ENCODE peak calls at places on chromosomes 16 and 17, in four cellular contexts. One of them, this sample, is unnamed.

GRCh38 chr17:45820052-45820780 is 24.5 kb upstream of the SPPL2C start:
- DNase-seq in AG04450: no peak
- DNase-seq in cardiac fibroblast: no peak
- DNase-seq in SK-N-SH: no peak
- DNase-seq in this sample: no peak

GRCh38 chr17:57086069-57086930 is 1.3 kb downstream of the AKAP1 start:
- DNase-seq in AG04450: no peak
- DNase-seq in cardiac fibroblast: no peak
- DNase-seq in SK-N-SH: peak
- DNase-seq in this sample: no peak

GRCh38 chr16:9840761-9841665 is 341.2 kb downstream of the GRIN2A start:
- DNase-seq in AG04450: no peak
- DNase-seq in cardiac fibroblast: no peak
- DNase-seq in SK-N-SH: no peak
- DNase-seq in this sample: no peak

GRCh38 chr17:3655766-3656165 is 12.6 kb downstream of the TAX1BP3 start:
- DNase-seq in AG04450: no peak
- DNase-seq in cardiac fibroblast: no peak
- DNase-seq in SK-N-SH: no peak
- DNase-seq in this sample: no peak

GRCh38 chr16:50152386-50152806 is 710 bp upstream of the TENT4B start:
- DNase-seq in AG04450: no peak
- DNase-seq in cardiac fibroblast: no peak
- DNase-seq in SK-N-SH: no peak
- DNase-seq in this sample: no peak

GRCh38 chr17:32461853-32462617 is 17.7 kb downstream of the PSMD11 start:
- DNase-seq in AG04450: no peak
- DNase-seq in cardiac fibroblast: peak
- DNase-seq in SK-N-SH: peak
- DNase-seq in this sample: no peak

GRCh38 chr17:48307814-48308411 is 122.1 kb downstream of the SKAP1 start:
- DNase-seq in AG04450: peak
- DNase-seq in cardiac fibroblast: peak
- DNase-seq in SK-N-SH: peak
- DNase-seq in this sample: peak

GRCh38 chr17:6427284-6427781 is 7.6 kb downstream of the AIPL1 start:
- DNase-seq in AG04450: no peak
- DNase-seq in cardiac fibroblast: peak
- DNase-seq in SK-N-SH: no peak
- DNase-seq in this sample: peak

GRCh38 chr17:58344791-58345157 is 7.2 kb downstream of the SUPT4H1 start:
- DNase-seq in AG04450: no peak
- DNase-seq in cardiac fibroblast: no peak
- DNase-seq in SK-N-SH: no peak
- DNase-seq in this sample: no peak

GRCh38 chr17:74778960-74779359 is 2.8 kb upstream of the NAT9 start:
- DNase-seq in AG04450: no peak
- DNase-seq in cardiac fibroblast: peak
- DNase-seq in SK-N-SH: no peak
- DNase-seq in this sample: peak

GRCh38 chr16:88759245-88759975 is 25.6 kb downstream of the PIEZO1 start:
- DNase-seq in AG04450: no peak
- DNase-seq in cardiac fibroblast: peak
- DNase-seq in SK-N-SH: no peak
- DNase-seq in this sample: no peak

GRCh38 chr16:13621639-13622038 is 298.3 kb upstream of the ERCC4 start:
- DNase-seq in AG04450: no peak
- DNase-seq in cardiac fibroblast: no peak
- DNase-seq in SK-N-SH: no peak
- DNase-seq in this sample: no peak

GRCh38 chr17:43831633-43832032 is 1.3 kb downstream of the MPP3 start:
- DNase-seq in AG04450: no peak
- DNase-seq in cardiac fibroblast: no peak
- DNase-seq in SK-N-SH: no peak
- DNase-seq in this sample: no peak

GRCh38 chr17:43834106-43834505 is 1.2 kb upstream of the MPP3 start:
- DNase-seq in AG04450: no peak
- DNase-seq in cardiac fibroblast: peak
- DNase-seq in SK-N-SH: no peak
- DNase-seq in this sample: peak

GRCh38 chr17:43832976-43833829 is at the start of gene MPP3:
- DNase-seq in AG04450: no peak
- DNase-seq in cardiac fibroblast: peak
- DNase-seq in SK-N-SH: peak
- DNase-seq in this sample: no peak

GRCh38 chr17:43830510-43831145 is 2.3 kb downstream of the MPP3 start:
- DNase-seq in AG04450: no peak
- DNase-seq in cardiac fibroblast: no peak
- DNase-seq in SK-N-SH: no peak
- DNase-seq in this sample: no peak

GRCh38 chr17:43832168-43832975 is 574 bp downstream of the MPP3 start:
- DNase-seq in AG04450: peak
- DNase-seq in cardiac fibroblast: peak
- DNase-seq in SK-N-SH: peak
- DNase-seq in this sample: no peak
- H3K4me3 ChIP-seq in AG04450: peak
- H3K4me3 ChIP-seq in cardiac fibroblast: peak
- H3K4me3 ChIP-seq in SK-N-SH: peak
- H3K4me3 ChIP-seq in this sample: peak

DNA sequence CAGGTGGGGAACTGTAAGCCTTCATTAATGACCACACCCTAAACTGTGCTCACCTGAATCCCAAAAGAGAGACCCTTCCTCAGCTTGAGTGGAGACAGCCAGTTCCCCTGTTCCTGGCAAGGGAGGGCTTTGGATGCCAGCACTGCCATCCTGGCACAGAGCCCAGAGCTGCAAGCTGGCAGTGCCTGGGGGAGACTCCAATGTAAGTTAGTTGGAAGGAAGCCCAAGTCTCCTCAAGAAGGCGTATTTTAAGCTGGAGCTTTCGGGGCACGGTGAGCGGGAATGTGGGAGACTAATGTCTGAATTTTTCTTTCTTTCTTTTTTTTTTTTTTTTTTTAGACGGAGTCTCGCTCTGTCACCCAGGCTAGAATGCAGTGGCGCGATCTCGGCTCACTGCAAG is 4.7 kb downstream of the CDC42EP4 start:
- DNase-seq in AG04450: no peak
- DNase-seq in cardiac fibroblast: no peak
- DNase-seq in SK-N-SH: no peak
- DNase-seq in this sample: no peak
- H3K4me3 ChIP-seq in AG04450: no peak
- H3K4me3 ChIP-seq in cardiac fibroblast: no peak
- H3K4me3 ChIP-seq in SK-N-SH: no peak
- H3K4me3 ChIP-seq in this sample: no peak

DNA sequence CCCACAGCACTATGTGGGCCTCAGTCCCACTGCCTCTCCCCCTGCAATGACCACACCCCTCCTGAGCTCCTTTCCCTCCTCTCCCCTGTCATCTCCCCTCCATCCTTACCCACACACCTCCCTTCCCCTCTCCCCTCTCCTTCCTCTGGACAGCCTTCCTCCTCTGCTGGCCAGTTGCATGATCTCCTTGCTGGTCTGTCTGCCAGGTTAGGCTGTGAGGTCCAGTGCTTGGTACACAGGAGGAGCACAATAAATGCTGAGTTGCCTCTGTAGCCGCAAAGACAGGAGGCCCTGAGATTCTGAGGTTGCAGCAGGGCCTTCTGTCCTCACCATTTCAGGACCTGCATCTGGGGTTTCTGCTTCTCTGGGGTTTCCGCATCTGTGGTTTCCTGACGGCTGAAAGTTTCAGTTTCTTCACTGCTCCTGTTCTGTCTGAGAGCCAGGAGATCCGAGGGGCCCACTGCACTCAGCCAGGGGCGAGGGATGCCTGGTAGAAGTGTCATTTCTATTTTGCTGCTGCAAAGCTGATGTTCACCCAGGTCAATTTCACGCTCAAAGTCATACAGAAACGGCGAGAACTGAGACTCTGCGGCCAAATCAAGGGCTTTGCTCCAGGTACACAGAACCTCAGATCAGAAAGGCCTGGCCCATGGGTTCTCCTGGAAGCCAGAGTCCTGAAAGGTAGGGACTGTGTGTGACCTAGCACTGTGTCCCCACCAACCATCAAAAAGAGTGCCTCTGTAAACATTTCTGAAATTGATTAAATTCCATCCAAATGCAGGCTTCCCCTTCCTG is 4.6 kb upstream of the SLC12A3 start:
- DNase-seq in AG04450: no peak
- DNase-seq in cardiac fibroblast: no peak
- DNase-seq in SK-N-SH: no peak
- DNase-seq in this sample: no peak
- H3K4me3 ChIP-seq in AG04450: no peak
- H3K4me3 ChIP-seq in cardiac fibroblast: no peak
- H3K4me3 ChIP-seq in SK-N-SH: no peak
- H3K4me3 ChIP-seq in this sample: no peak

GRCh38 chr17:179721-180379 is 1.6 kb downstream of the DOC2B start:
- DNase-seq in AG04450: no peak
- DNase-seq in cardiac fibroblast: no peak
- DNase-seq in SK-N-SH: peak
- DNase-seq in this sample: no peak
- H3K4me3 ChIP-seq in AG04450: no peak
- H3K4me3 ChIP-seq in cardiac fibroblast: no peak
- H3K4me3 ChIP-seq in SK-N-SH: no peak
- H3K4me3 ChIP-seq in this sample: no peak

GRCh38 chr16:27108826-27109665 is 42.3 kb downstream of the C16orf82 start:
- DNase-seq in AG04450: no peak
- DNase-seq in cardiac fibroblast: no peak
- DNase-seq in SK-N-SH: no peak
- DNase-seq in this sample: no peak
- H3K4me3 ChIP-seq in AG04450: peak
- H3K4me3 ChIP-seq in cardiac fibroblast: peak
- H3K4me3 ChIP-seq in SK-N-SH: peak
- H3K4me3 ChIP-seq in this sample: peak

DNA sequence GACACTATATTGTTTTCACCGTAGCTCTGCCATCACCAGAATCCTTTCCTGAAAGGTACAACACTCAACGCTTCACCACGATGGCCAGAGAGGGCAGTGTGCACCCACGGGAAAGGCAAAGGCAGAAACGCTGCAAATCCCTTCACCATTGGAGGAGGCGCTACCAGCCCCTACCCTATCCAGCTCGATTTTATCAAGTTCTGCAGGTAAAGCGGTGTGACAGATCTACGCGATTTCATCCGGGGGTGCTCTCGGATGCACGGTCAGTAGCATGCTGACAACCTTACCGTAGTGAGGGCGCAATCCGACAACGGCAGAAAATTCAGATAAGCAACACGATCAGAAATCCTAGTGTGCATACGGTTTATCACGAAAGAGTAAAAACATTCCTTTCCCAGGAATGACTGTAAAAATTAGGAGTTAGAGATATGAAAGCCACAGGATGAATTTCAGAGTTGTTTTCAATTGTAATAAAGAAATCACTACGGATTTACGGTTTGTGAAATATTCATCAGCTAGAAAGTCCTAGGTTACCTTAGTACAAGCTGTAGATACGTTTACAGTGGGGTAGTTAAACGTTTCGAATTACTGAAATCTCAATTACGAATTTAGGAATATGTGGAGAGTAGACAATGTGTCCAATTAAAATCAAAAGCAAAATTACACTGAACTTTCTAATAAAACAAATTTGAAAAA is 1.8 kb downstream of the NETO2 start:
- DNase-seq in AG04450: peak
- DNase-seq in cardiac fibroblast: peak
- DNase-seq in SK-N-SH: peak
- DNase-seq in this sample: peak
- H3K4me3 ChIP-seq in AG04450: peak
- H3K4me3 ChIP-seq in cardiac fibroblast: peak
- H3K4me3 ChIP-seq in SK-N-SH: peak
- H3K4me3 ChIP-seq in this sample: peak

DNA sequence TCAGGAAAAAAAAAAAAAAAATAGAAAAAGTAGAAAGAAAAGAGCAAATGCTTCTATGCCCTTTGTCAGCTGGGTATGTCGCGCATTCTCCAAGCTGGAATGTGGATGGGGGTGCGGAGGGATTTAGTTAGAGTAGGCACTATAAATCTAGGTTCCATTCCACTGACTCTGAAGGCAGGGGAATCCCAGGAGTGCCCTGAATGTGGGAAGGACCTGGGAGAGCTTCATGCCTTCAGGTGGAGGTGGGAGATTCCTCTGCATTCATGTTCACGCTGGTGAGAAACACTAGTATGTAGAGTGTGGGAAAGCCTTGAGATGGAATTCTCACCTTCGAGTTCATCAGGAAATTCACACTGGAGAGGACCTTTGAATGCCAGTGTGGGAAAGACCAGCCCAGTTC is 12.4 kb downstream of the ZNF232 start:
- DNase-seq in AG04450: no peak
- DNase-seq in cardiac fibroblast: no peak
- DNase-seq in SK-N-SH: no peak
- DNase-seq in this sample: no peak
- H3K4me3 ChIP-seq in AG04450: no peak
- H3K4me3 ChIP-seq in cardiac fibroblast: no peak
- H3K4me3 ChIP-seq in SK-N-SH: no peak
- H3K4me3 ChIP-seq in this sample: no peak

DNA sequence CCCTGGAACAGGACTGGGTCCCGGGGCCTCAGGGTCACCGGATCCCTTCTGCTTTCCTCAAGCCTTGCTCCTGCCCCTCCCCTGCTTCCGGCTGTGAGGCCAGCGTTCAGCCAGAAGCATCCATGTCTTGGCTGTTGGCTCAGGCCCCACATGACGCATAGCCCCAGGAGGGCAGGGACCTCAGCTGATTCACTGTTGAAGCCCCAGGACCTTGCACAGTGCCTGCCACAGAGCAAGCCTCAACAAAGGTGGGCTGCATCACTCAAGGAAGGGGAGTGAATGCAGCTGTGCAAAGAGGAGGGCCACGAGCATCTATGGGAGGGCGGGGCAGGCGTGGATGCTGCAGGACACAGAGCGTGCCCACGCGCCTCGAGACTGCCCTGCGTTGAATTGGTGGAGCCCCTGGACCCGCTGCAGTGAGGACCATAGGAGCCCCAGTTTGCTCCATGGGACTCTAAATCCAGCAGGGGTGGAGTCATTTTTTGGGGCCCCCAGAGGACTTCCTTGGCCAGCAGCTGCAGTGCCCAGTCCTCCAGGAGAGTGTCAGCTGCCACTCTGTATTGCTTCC is 28.2 kb upstream of the ITGA3 start:
- DNase-seq in AG04450: peak
- DNase-seq in cardiac fibroblast: peak
- DNase-seq in SK-N-SH: peak
- DNase-seq in this sample: peak
- H3K4me3 ChIP-seq in AG04450: peak
- H3K4me3 ChIP-seq in cardiac fibroblast: peak
- H3K4me3 ChIP-seq in SK-N-SH: peak
- H3K4me3 ChIP-seq in this sample: peak

GRCh38 chr17:38600906-38601305 is 4.8 kb downstream of the SRCIN1 start:
- DNase-seq in AG04450: no peak
- DNase-seq in cardiac fibroblast: no peak
- DNase-seq in SK-N-SH: no peak
- DNase-seq in this sample: no peak
- H3K4me3 ChIP-seq in AG04450: no peak
- H3K4me3 ChIP-seq in cardiac fibroblast: no peak
- H3K4me3 ChIP-seq in SK-N-SH: no peak
- H3K4me3 ChIP-seq in this sample: no peak

This sample was measured in AG09309.